ENCODE peak calls at places on chromosomes 2 and 18, in eight cellular contexts. Q is right atrium auricular region, V is cardiac fibroblast, G is PC-3, U is neural progenitor cell, A is IMR-90, O is Caco-2, Z is D721Med. P is an unnamed sample.

GRCh38 chr18:63199743-63200241 is 119.8 kb downstream of the BCL2 start:
- DNase-seq in U (no peak), V (no peak), G (no peak), Z (no peak), A (no peak), O (no peak), Q (no peak), P (no peak)

GRCh38 chr2:96698221-96698861 is 41.5 kb downstream of the LMAN2L start:
- DNase-seq in Z (no peak), U (no peak), A (no peak), O (no peak), V (no peak), Q (no peak), G (no peak), P (no peak)

GRCh38 chr2:228652366-228652765 is 470.9 kb upstream of the SPHKAP start:
- DNase-seq in U (no peak), Q (no peak), O (peak; percentile 13), A (peak; percentile 47), G (peak; percentile 38), Z (no peak), V (no peak), P (no peak)

GRCh38 chr2:234919711-234920110 is 32.1 kb upstream of the SH3BP4 start:
- DNase-seq in G (peak; percentile 66), U (no peak), Z (no peak), V (peak; percentile 50), O (no peak), Q (no peak), A (peak; percentile 27), P (no peak)

GRCh38 chr18:449374-449773 is 51.1 kb downstream of the COLEC12 start:
- DNase-seq in U (peak; percentile 46), G (peak; percentile 45), A (no peak), O (peak; percentile 17), Q (no peak), V (no peak), Z (no peak), P (no peak)

GRCh38 chr2:172552547-172553291 is 3.2 kb upstream of the PDK1 start:
- DNase-seq in V (peak; percentile 86), Q (no peak), Z (no peak), U (no peak), O (no peak), G (peak; percentile 56), A (peak; percentile 96), P (no peak)

GRCh38 chr18:79558196-79559120 is 121.1 kb upstream of the CTDP1 start:
- DNase-seq in U (no peak), G (no peak), O (no peak), V (no peak), Q (no peak), A (no peak), Z (no peak), P (peak; percentile 81)

GRCh38 chr18:62329676-62330454 is 4.8 kb downstream of the TNFRSF11A start:
- DNase-seq in U (no peak), Z (no peak), V (peak; percentile 80), A (peak; percentile 83), G (peak; percentile 95), O (no peak), Q (peak; percentile 69), P (no peak)

GRCh38 chr2:218270721-218271486 is 585 bp downstream of the PNKD start:
- DNase-seq in Q (no peak), A (no peak), Z (no peak), G (peak; percentile 37), U (no peak), O (no peak), V (no peak), P (no peak)

GRCh38 chr2:124975224-124975623 is 950.1 kb downstream of the CNTNAP5 start:
- DNase-seq in A (no peak), Z (no peak), O (peak; percentile 18), U (no peak), V (no peak), Q (no peak), G (no peak), P (no peak)
- TF ChIP-seq CTCF in A (no peak), Z (no peak), O (no peak), U (no peak), V (no peak), Q (no peak), G (no peak), P (no peak)

GRCh38 chr2:159168707-159169106 is 117.8 kb downstream of the WDSUB1 start:
- DNase-seq in Q (no peak), A (peak; percentile 29), V (peak; percentile 25), O (no peak), G (peak; percentile 15), Z (no peak), U (no peak), P (no peak)
- TF ChIP-seq CTCF in Q (peak; percentile 40), A (peak; percentile 31), V (peak; percentile 34), O (no peak), G (peak; percentile 43), Z (no peak), U (peak; percentile 24), P (peak; percentile 40)

DNA sequence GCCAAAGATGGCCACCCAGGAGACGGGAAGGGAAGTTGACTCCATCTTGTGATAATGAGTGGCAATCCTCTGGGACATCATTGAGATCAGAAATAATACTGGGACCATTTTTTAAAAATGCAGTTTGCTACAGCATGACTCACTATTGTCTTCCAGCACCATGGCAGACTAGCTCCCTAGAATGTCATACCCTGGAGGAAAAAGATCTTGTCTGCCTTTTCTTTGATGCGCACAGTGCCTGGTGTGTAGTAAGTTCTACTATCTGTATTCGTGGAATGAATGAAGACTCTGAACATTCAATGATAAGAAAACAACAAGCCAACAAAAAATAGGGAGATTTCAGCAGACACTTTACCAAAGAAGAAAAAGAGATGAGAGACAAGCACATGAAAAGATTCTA is 60.4 kb downstream of the CD8B2 start:
- DNase-seq in Z (no peak), A (no peak), U (no peak), Q (no peak), O (no peak), G (no peak), V (no peak), P (no peak)
- TF ChIP-seq CTCF in Z (no peak), A (no peak), U (no peak), Q (no peak), O (no peak), G (no peak), V (no peak), P (no peak)

GRCh38 chr2:119049968-119050657 is 108.1 kb downstream of the MARCO start:
- DNase-seq in G (no peak), O (peak; percentile 28), U (peak; percentile 12), V (no peak), A (no peak), Z (no peak), Q (no peak), P (no peak)
- TF ChIP-seq CTCF in G (no peak), O (no peak), U (peak; percentile 42), V (no peak), A (no peak), Z (no peak), Q (no peak), P (no peak)

DNA sequence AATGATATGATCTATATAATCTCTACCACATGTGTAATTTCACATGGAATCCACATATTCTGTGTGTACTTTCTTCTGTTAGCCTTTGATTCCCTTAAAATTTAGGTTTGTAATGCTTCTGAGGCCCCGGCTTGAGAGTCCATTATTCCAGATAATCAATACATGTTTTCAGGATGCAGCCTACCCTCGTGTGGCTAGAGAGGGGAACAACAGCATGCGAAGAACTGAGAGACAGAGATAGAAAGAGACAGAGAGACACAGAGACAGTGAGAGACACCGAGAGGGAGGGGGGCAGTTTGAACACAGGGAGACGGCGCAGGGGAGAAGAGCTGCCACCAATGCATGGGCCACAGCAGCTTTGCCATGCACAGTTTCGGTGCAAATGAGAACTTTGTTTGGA is 185.4 kb downstream of the SNTG2 start:
- DNase-seq in Q (no peak), U (peak; percentile 46), G (no peak), O (no peak), A (peak; percentile 4), V (peak; percentile 20), Z (no peak), P (no peak)
- TF ChIP-seq CTCF in Q (no peak), U (peak; percentile 66), G (peak; percentile 53), O (peak; percentile 29), A (peak; percentile 43), V (peak; percentile 30), Z (peak; percentile 10), P (peak; percentile 46)

DNA sequence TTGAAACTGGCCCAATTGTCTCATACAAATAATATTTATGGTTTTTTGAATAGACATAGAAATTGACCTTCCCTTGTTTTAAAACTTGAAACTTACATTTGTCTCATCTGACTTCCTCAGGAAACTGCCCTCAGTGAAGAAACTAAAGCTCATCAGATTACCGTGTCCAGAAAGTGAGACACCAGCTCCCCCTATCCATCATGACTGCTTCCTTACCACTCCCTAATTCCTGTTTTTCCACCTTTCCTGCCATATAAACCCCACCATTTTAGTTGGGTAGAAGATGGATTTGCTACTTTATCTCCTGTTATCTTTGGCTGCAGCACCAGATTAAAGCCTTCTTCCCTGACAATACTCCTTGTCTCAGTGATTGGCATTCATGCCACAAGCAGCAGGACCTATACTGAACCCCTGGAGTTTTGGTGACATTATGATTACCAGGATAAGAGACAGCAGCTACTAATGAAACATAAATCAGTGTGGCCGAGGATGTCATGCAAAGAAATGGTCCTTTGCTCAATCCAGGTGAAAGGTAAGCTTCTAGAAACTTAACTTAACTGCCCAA is 1627.6 kb upstream of the ZEB2 start:
- DNase-seq in V (peak; percentile 5), A (no peak), Q (no peak), Z (no peak), U (peak; percentile 11), G (peak; percentile 32), O (peak; percentile 2), P (no peak)
- TF ChIP-seq CTCF in V (peak; percentile 6), A (no peak), Q (no peak), Z (peak; percentile 8), U (peak; percentile 36), G (peak; percentile 41), O (no peak), P (peak; percentile 11)

GRCh38 chr2:178419123-178419522 is 31.9 kb downstream of the PRKRA start:
- DNase-seq in G (peak; percentile 64), A (peak; percentile 61), V (peak; percentile 53), U (no peak), Z (no peak), Q (no peak), O (peak; percentile 18), P (no peak)
- TF ChIP-seq CTCF in G (peak; percentile 72), A (peak; percentile 53), V (peak; percentile 28), U (peak; percentile 17), Z (peak; percentile 47), Q (peak; percentile 31), O (no peak), P (peak; percentile 38)

P was measured in osteocyte.